ENCODE peak calls at places on chromosomes 7 and 10, in five cellular contexts. One of them, this sample, is unnamed.
A peak's percentile ranks its signal among the peaks of the same experiment; 100 is the strongest.

GRCh38 chr7:157719705-157720655 is 383.2 kb downstream of the DNAJB6 start:
- DNase-seq in activated CD8-positive, alpha-beta T cell treated with anti-CD3 and anti-CD28 coated beads for 36 hours: no peak
- DNase-seq in pancreas: no peak
- DNase-seq in GM13977: no peak
- DNase-seq in pulmonary artery endothelial cell: no peak
- DNase-seq in this sample: no peak

GRCh38 chr10:128084364-128084763 is 41.9 kb downstream of the MKI67 start:
- DNase-seq in activated CD8-positive, alpha-beta T cell treated with anti-CD3 and anti-CD28 coated beads for 36 hours: no peak
- DNase-seq in pancreas: no peak
- DNase-seq in GM13977: no peak
- DNase-seq in pulmonary artery endothelial cell: no peak
- DNase-seq in this sample: no peak

GRCh38 chr7:46139079-46139478 is 218.0 kb upstream of the IGFBP3 start:
- DNase-seq in pancreas: no peak
- DNase-seq in pulmonary artery endothelial cell: no peak
- DNase-seq in GM13977: peak; percentile 36
- DNase-seq in activated CD8-positive, alpha-beta T cell treated with anti-CD3 and anti-CD28 coated beads for 36 hours: no peak
- DNase-seq in this sample: peak; percentile 77

GRCh38 chr7:121079425-121080169 is 91.1 kb downstream of the CPED1 start:
- DNase-seq in pancreas: no peak
- DNase-seq in GM13977: no peak
- DNase-seq in pulmonary artery endothelial cell: no peak
- DNase-seq in activated CD8-positive, alpha-beta T cell treated with anti-CD3 and anti-CD28 coated beads for 36 hours: no peak
- DNase-seq in this sample: no peak

GRCh38 chr10:49644035-49644345 is 30.2 kb downstream of the CHAT start:
- DNase-seq in pancreas: no peak
- DNase-seq in GM13977: no peak
- DNase-seq in pulmonary artery endothelial cell: no peak
- DNase-seq in activated CD8-positive, alpha-beta T cell treated with anti-CD3 and anti-CD28 coated beads for 36 hours: no peak
- DNase-seq in this sample: no peak

GRCh38 chr10:98309366-98310355 is 41.7 kb upstream of the LOXL4 start:
- DNase-seq in pulmonary artery endothelial cell: peak; percentile 30
- DNase-seq in GM13977: peak; percentile 65
- DNase-seq in pancreas: peak; percentile 74
- DNase-seq in activated CD8-positive, alpha-beta T cell treated with anti-CD3 and anti-CD28 coated beads for 36 hours: peak; percentile 35
- DNase-seq in this sample: peak; percentile 27

GRCh38 chr10:102279104-102279503 is 33.8 kb downstream of the GBF1 start:
- DNase-seq in pulmonary artery endothelial cell: no peak
- DNase-seq in GM13977: no peak
- DNase-seq in pancreas: no peak
- DNase-seq in activated CD8-positive, alpha-beta T cell treated with anti-CD3 and anti-CD28 coated beads for 36 hours: no peak
- DNase-seq in this sample: no peak

GRCh38 chr10:95278061-95278988 is 12.5 kb downstream of the PDLIM1 start:
- DNase-seq in pulmonary artery endothelial cell: no peak
- DNase-seq in pancreas: no peak
- DNase-seq in activated CD8-positive, alpha-beta T cell treated with anti-CD3 and anti-CD28 coated beads for 36 hours: no peak
- DNase-seq in GM13977: no peak
- DNase-seq in this sample: no peak

GRCh38 chr10:4533626-4534025 is 292.4 kb upstream of the AKR1E2 start:
- DNase-seq in pulmonary artery endothelial cell: no peak
- DNase-seq in pancreas: no peak
- DNase-seq in activated CD8-positive, alpha-beta T cell treated with anti-CD3 and anti-CD28 coated beads for 36 hours: no peak
- DNase-seq in GM13977: no peak
- DNase-seq in this sample: no peak

GRCh38 chr7:90582164-90582563 is 14.0 kb upstream of the CDK14 start:
- DNase-seq in activated CD8-positive, alpha-beta T cell treated with anti-CD3 and anti-CD28 coated beads for 36 hours: no peak
- DNase-seq in pancreas: no peak
- DNase-seq in pulmonary artery endothelial cell: no peak
- DNase-seq in GM13977: no peak
- DNase-seq in this sample: no peak

GRCh38 chr10:120455004-120455403 is 2.0 kb upstream of the PLPP4 start:
- DNase-seq in pancreas: no peak
- DNase-seq in GM13977: no peak
- DNase-seq in pulmonary artery endothelial cell: no peak
- DNase-seq in activated CD8-positive, alpha-beta T cell treated with anti-CD3 and anti-CD28 coated beads for 36 hours: no peak
- DNase-seq in this sample: no peak

GRCh38 chr7:12137283-12137682 is 73.8 kb upstream of the TMEM106B start:
- DNase-seq in GM13977: no peak
- DNase-seq in pulmonary artery endothelial cell: no peak
- DNase-seq in pancreas: no peak
- DNase-seq in activated CD8-positive, alpha-beta T cell treated with anti-CD3 and anti-CD28 coated beads for 36 hours: no peak
- DNase-seq in this sample: no peak

GRCh38 chr10:21495686-21496284 is 29.7 kb downstream of the SKIDA1 start:
- DNase-seq in GM13977: peak; percentile 96
- DNase-seq in pulmonary artery endothelial cell: peak; percentile 58
- DNase-seq in activated CD8-positive, alpha-beta T cell treated with anti-CD3 and anti-CD28 coated beads for 36 hours: peak; percentile 86
- DNase-seq in pancreas: peak; percentile 87
- DNase-seq in this sample: peak; percentile 92

GRCh38 chr7:45147858-45148652 is 9.5 kb upstream of the RAMP3 start:
- DNase-seq in pancreas: no peak
- DNase-seq in activated CD8-positive, alpha-beta T cell treated with anti-CD3 and anti-CD28 coated beads for 36 hours: no peak
- DNase-seq in pulmonary artery endothelial cell: no peak
- DNase-seq in GM13977: no peak
- DNase-seq in this sample: no peak

GRCh38 chr10:132407243-132407746 is 10.3 kb downstream of the PWWP2B start:
- DNase-seq in activated CD8-positive, alpha-beta T cell treated with anti-CD3 and anti-CD28 coated beads for 36 hours: no peak
- DNase-seq in GM13977: no peak
- DNase-seq in pulmonary artery endothelial cell: no peak
- DNase-seq in pancreas: peak; percentile 95
- DNase-seq in this sample: no peak

GRCh38 chr10:97861351-97861750 is 11.7 kb downstream of the GOLGA7B start:
- DNase-seq in pulmonary artery endothelial cell: no peak
- DNase-seq in GM13977: no peak
- DNase-seq in pancreas: peak; percentile 37
- DNase-seq in activated CD8-positive, alpha-beta T cell treated with anti-CD3 and anti-CD28 coated beads for 36 hours: peak; percentile 26
- DNase-seq in this sample: no peak

GRCh38 chr10:30985552-30985951 is 46.1 kb downstream of the ZNF438 start:
- DNase-seq in pancreas: no peak
- DNase-seq in pulmonary artery endothelial cell: no peak
- DNase-seq in activated CD8-positive, alpha-beta T cell treated with anti-CD3 and anti-CD28 coated beads for 36 hours: no peak
- DNase-seq in GM13977: no peak
- DNase-seq in this sample: no peak

GRCh38 chr7:122802211-122802833 is 83.9 kb downstream of the CADPS2 start:
- DNase-seq in pulmonary artery endothelial cell: peak; percentile 39
- DNase-seq in pancreas: no peak
- DNase-seq in activated CD8-positive, alpha-beta T cell treated with anti-CD3 and anti-CD28 coated beads for 36 hours: no peak
- DNase-seq in GM13977: no peak
- DNase-seq in this sample: peak; percentile 33

GRCh38 chr10:125159932-125160855 is at the start of gene CTBP2:
- DNase-seq in pancreas: peak; percentile 67
- DNase-seq in pulmonary artery endothelial cell: no peak
- DNase-seq in activated CD8-positive, alpha-beta T cell treated with anti-CD3 and anti-CD28 coated beads for 36 hours: no peak
- DNase-seq in GM13977: peak; percentile 51
- DNase-seq in this sample: no peak

GRCh38 chr10:61023053-61023452 is 79.1 kb upstream of the RHOBTB1 start:
- DNase-seq in pulmonary artery endothelial cell: no peak
- DNase-seq in activated CD8-positive, alpha-beta T cell treated with anti-CD3 and anti-CD28 coated beads for 36 hours: no peak
- DNase-seq in GM13977: no peak
- DNase-seq in pancreas: no peak
- DNase-seq in this sample: no peak

GRCh38 chr7:5477723-5478531 is 54.3 kb upstream of the TNRC18 start:
- DNase-seq in pulmonary artery endothelial cell: no peak
- DNase-seq in activated CD8-positive, alpha-beta T cell treated with anti-CD3 and anti-CD28 coated beads for 36 hours: no peak
- DNase-seq in GM13977: peak; percentile 74
- DNase-seq in pancreas: no peak
- DNase-seq in this sample: no peak

GRCh38 chr10:13536674-13537366 is 8.0 kb upstream of the BEND7 start:
- DNase-seq in pulmonary artery endothelial cell: no peak
- DNase-seq in GM13977: peak; percentile 65
- DNase-seq in pancreas: peak; percentile 62
- DNase-seq in activated CD8-positive, alpha-beta T cell treated with anti-CD3 and anti-CD28 coated beads for 36 hours: peak; percentile 61
- DNase-seq in this sample: peak; percentile 56

GRCh38 chr7:55517936-55518689 is 54.2 kb downstream of the VOPP1 start:
- DNase-seq in activated CD8-positive, alpha-beta T cell treated with anti-CD3 and anti-CD28 coated beads for 36 hours: no peak
- DNase-seq in pancreas: no peak
- DNase-seq in GM13977: no peak
- DNase-seq in pulmonary artery endothelial cell: no peak
- DNase-seq in this sample: no peak

GRCh38 chr10:72083234-72084093 is 4.9 kb downstream of the SPOCK2 start:
- DNase-seq in pancreas: no peak
- DNase-seq in activated CD8-positive, alpha-beta T cell treated with anti-CD3 and anti-CD28 coated beads for 36 hours: no peak
- DNase-seq in GM13977: no peak
- DNase-seq in pulmonary artery endothelial cell: no peak
- DNase-seq in this sample: no peak

GRCh38 chr7:44982535-44982923 is 3.7 kb upstream of the MYO1G start:
- DNase-seq in pancreas: no peak
- DNase-seq in GM13977: no peak
- DNase-seq in pulmonary artery endothelial cell: no peak
- DNase-seq in activated CD8-positive, alpha-beta T cell treated with anti-CD3 and anti-CD28 coated beads for 36 hours: peak; percentile 45
- DNase-seq in this sample: no peak

GRCh38 chr7:16189026-16189715 is 232.2 kb downstream of the CRPPA start:
- DNase-seq in activated CD8-positive, alpha-beta T cell treated with anti-CD3 and anti-CD28 coated beads for 36 hours: no peak
- DNase-seq in pulmonary artery endothelial cell: no peak
- DNase-seq in GM13977: no peak
- DNase-seq in pancreas: no peak
- DNase-seq in this sample: no peak

GRCh38 chr10:14603539-14604102 is 171.1 kb downstream of the FAM107B start:
- DNase-seq in pulmonary artery endothelial cell: no peak
- DNase-seq in GM13977: no peak
- DNase-seq in activated CD8-positive, alpha-beta T cell treated with anti-CD3 and anti-CD28 coated beads for 36 hours: no peak
- DNase-seq in pancreas: no peak
- DNase-seq in this sample: no peak

GRCh38 chr10:58754419-58755180 is 241.9 kb downstream of the BICC1 start:
- DNase-seq in pulmonary artery endothelial cell: no peak
- DNase-seq in pancreas: no peak
- DNase-seq in GM13977: no peak
- DNase-seq in activated CD8-positive, alpha-beta T cell treated with anti-CD3 and anti-CD28 coated beads for 36 hours: no peak
- DNase-seq in this sample: no peak

GRCh38 chr7:116560021-116560970 is 35.5 kb downstream of the CAV1 start:
- DNase-seq in pancreas: no peak
- DNase-seq in GM13977: no peak
- DNase-seq in activated CD8-positive, alpha-beta T cell treated with anti-CD3 and anti-CD28 coated beads for 36 hours: no peak
- DNase-seq in pulmonary artery endothelial cell: no peak
- DNase-seq in this sample: no peak

GRCh38 chr10:103566536-103566935 is 73.0 kb downstream of the NEURL1 start:
- DNase-seq in activated CD8-positive, alpha-beta T cell treated with anti-CD3 and anti-CD28 coated beads for 36 hours: no peak
- DNase-seq in pulmonary artery endothelial cell: no peak
- DNase-seq in GM13977: no peak
- DNase-seq in pancreas: no peak
- DNase-seq in this sample: no peak

GRCh38 chr10:47027108-47027811 is 116.0 kb downstream of the PTPN20 start:
- DNase-seq in GM13977: no peak
- DNase-seq in pancreas: peak; percentile 4
- DNase-seq in pulmonary artery endothelial cell: no peak
- DNase-seq in activated CD8-positive, alpha-beta T cell treated with anti-CD3 and anti-CD28 coated beads for 36 hours: no peak
- DNase-seq in this sample: no peak

GRCh38 chr10:73810735-73811465 is 498 bp downstream of the NDST2 start:
- DNase-seq in pancreas: no peak
- DNase-seq in GM13977: peak; percentile 78
- DNase-seq in pulmonary artery endothelial cell: no peak
- DNase-seq in activated CD8-positive, alpha-beta T cell treated with anti-CD3 and anti-CD28 coated beads for 36 hours: peak; percentile 65
- DNase-seq in this sample: peak; percentile 69

This sample was measured in GM12865.